ENCODE peak calls at places on chromosomes 5 and 9, in five cellular contexts. One of them, this sample, is unnamed.

GRCh38 chr9:121529237-121529987 is 29.8 kb upstream of the GGTA1 start:
- DNase-seq in kidney tubule cell: peak
- DNase-seq in left ventricle myocardium inferior: peak
- DNase-seq in H9: no peak
- DNase-seq in NCI-H460: no peak
- DNase-seq in this sample: no peak

GRCh38 chr9:81529556-81530193 is 159.7 kb downstream of the TLE1 start:
- DNase-seq in left ventricle myocardium inferior: no peak
- DNase-seq in kidney tubule cell: peak
- DNase-seq in NCI-H460: peak
- DNase-seq in H9: no peak
- DNase-seq in this sample: no peak

GRCh38 chr5:2848634-2849033 is 97.2 kb upstream of the IRX2 start:
- DNase-seq in kidney tubule cell: no peak
- DNase-seq in H9: no peak
- DNase-seq in NCI-H460: no peak
- DNase-seq in left ventricle myocardium inferior: no peak
- DNase-seq in this sample: no peak

GRCh38 chr9:87063246-87063645 is 115.9 kb upstream of the GAS1 start:
- DNase-seq in NCI-H460: no peak
- DNase-seq in H9: no peak
- DNase-seq in left ventricle myocardium inferior: no peak
- DNase-seq in kidney tubule cell: no peak
- DNase-seq in this sample: no peak

GRCh38 chr9:129869585-129870501 is 34.6 kb downstream of the USP20 start:
- DNase-seq in H9: peak
- DNase-seq in left ventricle myocardium inferior: no peak
- DNase-seq in kidney tubule cell: no peak
- DNase-seq in NCI-H460: no peak
- DNase-seq in this sample: no peak

GRCh38 chr5:57889558-57889957 is 406.9 kb upstream of the ACTBL2 start:
- DNase-seq in kidney tubule cell: peak
- DNase-seq in H9: no peak
- DNase-seq in left ventricle myocardium inferior: no peak
- DNase-seq in NCI-H460: peak
- DNase-seq in this sample: peak

GRCh38 chr9:21730899-21731298 is 71.5 kb upstream of the MTAP start:
- DNase-seq in left ventricle myocardium inferior: no peak
- DNase-seq in NCI-H460: no peak
- DNase-seq in H9: no peak
- DNase-seq in kidney tubule cell: no peak
- DNase-seq in this sample: no peak

GRCh38 chr5:146744358-146744757 is 134.2 kb downstream of the PPP2R2B start:
- DNase-seq in H9: no peak
- DNase-seq in left ventricle myocardium inferior: no peak
- DNase-seq in NCI-H460: no peak
- DNase-seq in kidney tubule cell: peak
- DNase-seq in this sample: no peak

GRCh38 chr9:22165144-22165543 is 156.0 kb upstream of the CDKN2B start:
- DNase-seq in H9: no peak
- DNase-seq in left ventricle myocardium inferior: no peak
- DNase-seq in NCI-H460: no peak
- DNase-seq in kidney tubule cell: no peak
- DNase-seq in this sample: no peak

GRCh38 chr5:37847978-37848425 is 8.2 kb upstream of the GDNF start:
- DNase-seq in H9: peak
- DNase-seq in kidney tubule cell: peak
- DNase-seq in NCI-H460: peak
- DNase-seq in left ventricle myocardium inferior: no peak
- DNase-seq in this sample: no peak

GRCh38 chr5:82182662-82183061 is 95.5 kb downstream of the RPS23 start:
- DNase-seq in NCI-H460: no peak
- DNase-seq in H9: no peak
- DNase-seq in left ventricle myocardium inferior: no peak
- DNase-seq in kidney tubule cell: no peak
- DNase-seq in this sample: no peak

GRCh38 chr9:114312513-114312875 is 10.4 kb upstream of the ORM1 start:
- DNase-seq in NCI-H460: no peak
- DNase-seq in H9: no peak
- DNase-seq in left ventricle myocardium inferior: no peak
- DNase-seq in kidney tubule cell: no peak
- DNase-seq in this sample: no peak

GRCh38 chr5:83724001-83724400 is 3.3 kb upstream of the HAPLN1 start:
- DNase-seq in H9: no peak
- DNase-seq in NCI-H460: no peak
- DNase-seq in kidney tubule cell: no peak
- DNase-seq in left ventricle myocardium inferior: no peak
- DNase-seq in this sample: no peak

GRCh38 chr5:39905356-39905755 is 480.6 kb upstream of the DAB2 start:
- DNase-seq in H9: no peak
- DNase-seq in kidney tubule cell: no peak
- DNase-seq in left ventricle myocardium inferior: no peak
- DNase-seq in NCI-H460: no peak
- DNase-seq in this sample: no peak

GRCh38 chr9:6641561-6641960 is 4.0 kb downstream of the GLDC start:
- DNase-seq in H9: no peak
- DNase-seq in kidney tubule cell: peak
- DNase-seq in NCI-H460: no peak
- DNase-seq in left ventricle myocardium inferior: no peak
- DNase-seq in this sample: no peak

GRCh38 chr9:34576593-34576935 is 13.0 kb downstream of the CNTFR start:
- DNase-seq in left ventricle myocardium inferior: no peak
- DNase-seq in NCI-H460: no peak
- DNase-seq in kidney tubule cell: no peak
- DNase-seq in H9: no peak
- DNase-seq in this sample: no peak

GRCh38 chr5:149731617-149732400 is 1.7 kb downstream of the PPARGC1B start:
- DNase-seq in H9: peak
- DNase-seq in NCI-H460: peak
- DNase-seq in kidney tubule cell: peak
- DNase-seq in left ventricle myocardium inferior: peak
- DNase-seq in this sample: peak

GRCh38 chr5:135012033-135012588 is 21.9 kb downstream of the PITX1 start:
- DNase-seq in kidney tubule cell: no peak
- DNase-seq in left ventricle myocardium inferior: no peak
- DNase-seq in H9: no peak
- DNase-seq in NCI-H460: no peak
- DNase-seq in this sample: no peak

GRCh38 chr9:131999692-132000551 is 79.7 kb downstream of the MED27 start:
- DNase-seq in H9: no peak
- DNase-seq in NCI-H460: no peak
- DNase-seq in left ventricle myocardium inferior: no peak
- DNase-seq in kidney tubule cell: peak
- DNase-seq in this sample: no peak

GRCh38 chr9:27460225-27461023 is 63.7 kb upstream of the IFNK start:
- DNase-seq in kidney tubule cell: peak
- DNase-seq in left ventricle myocardium inferior: no peak
- DNase-seq in NCI-H460: peak
- DNase-seq in H9: no peak
- DNase-seq in this sample: no peak

GRCh38 chr9:110891760-110892159 is 146.5 kb downstream of the LPAR1 start:
- DNase-seq in H9: no peak
- DNase-seq in kidney tubule cell: peak
- DNase-seq in left ventricle myocardium inferior: no peak
- DNase-seq in NCI-H460: no peak
- DNase-seq in this sample: no peak

GRCh38 chr9:112104401-112104800 is 70.7 kb downstream of the SUSD1 start:
- DNase-seq in H9: no peak
- DNase-seq in kidney tubule cell: no peak
- DNase-seq in left ventricle myocardium inferior: no peak
- DNase-seq in NCI-H460: no peak
- DNase-seq in this sample: no peak

GRCh38 chr9:129317179-129318011 is 139.3 kb upstream of the IER5L start:
- DNase-seq in kidney tubule cell: peak
- DNase-seq in left ventricle myocardium inferior: no peak
- DNase-seq in H9: no peak
- DNase-seq in NCI-H460: no peak
- DNase-seq in this sample: peak

GRCh38 chr5:41876678-41877077 is 6.5 kb upstream of the OXCT1 start:
- DNase-seq in H9: no peak
- DNase-seq in NCI-H460: no peak
- DNase-seq in kidney tubule cell: no peak
- DNase-seq in left ventricle myocardium inferior: no peak
- DNase-seq in this sample: no peak

GRCh38 chr5:7422262-7422661 is 26.3 kb downstream of the ADCY2 start:
- DNase-seq in left ventricle myocardium inferior: no peak
- DNase-seq in NCI-H460: no peak
- DNase-seq in kidney tubule cell: no peak
- DNase-seq in H9: no peak
- DNase-seq in this sample: no peak

GRCh38 chr9:93267091-93267541 is 83.2 kb downstream of the WNK2 start:
- DNase-seq in left ventricle myocardium inferior: no peak
- DNase-seq in H9: no peak
- DNase-seq in kidney tubule cell: no peak
- DNase-seq in NCI-H460: no peak
- DNase-seq in this sample: no peak

GRCh38 chr5:59416441-59416840 is 477.1 kb downstream of the PDE4D start:
- DNase-seq in kidney tubule cell: no peak
- DNase-seq in H9: no peak
- DNase-seq in NCI-H460: peak
- DNase-seq in left ventricle myocardium inferior: no peak
- DNase-seq in this sample: no peak

GRCh38 chr9:70053864-70054263 is 10.2 kb downstream of the MAMDC2 start:
- DNase-seq in H9: no peak
- DNase-seq in left ventricle myocardium inferior: no peak
- DNase-seq in NCI-H460: no peak
- DNase-seq in kidney tubule cell: peak
- DNase-seq in this sample: no peak

GRCh38 chr5:142753114-142753764 is 16.9 kb upstream of the ARHGAP26 start:
- DNase-seq in kidney tubule cell: peak
- DNase-seq in left ventricle myocardium inferior: peak
- DNase-seq in H9: no peak
- DNase-seq in NCI-H460: no peak
- DNase-seq in this sample: no peak

GRCh38 chr9:120396926-120397325 is 183.0 kb downstream of the CDK5RAP2 start:
- DNase-seq in H9: no peak
- DNase-seq in kidney tubule cell: no peak
- DNase-seq in left ventricle myocardium inferior: no peak
- DNase-seq in NCI-H460: no peak
- DNase-seq in this sample: no peak

GRCh38 chr9:16245756-16246440 is 624.6 kb downstream of the BNC2 start:
- DNase-seq in H9: peak
- DNase-seq in left ventricle myocardium inferior: no peak
- DNase-seq in NCI-H460: no peak
- DNase-seq in kidney tubule cell: peak
- DNase-seq in this sample: no peak

GRCh38 chr9:8627944-8628679 is 828.5 kb upstream of the DMAC1 start:
- DNase-seq in left ventricle myocardium inferior: no peak
- DNase-seq in NCI-H460: no peak
- DNase-seq in kidney tubule cell: no peak
- DNase-seq in H9: no peak
- DNase-seq in this sample: no peak

GRCh38 chr9:114430443-114430842 is 42.7 kb upstream of the AKNA start:
- DNase-seq in NCI-H460: no peak
- DNase-seq in left ventricle myocardium inferior: no peak
- DNase-seq in H9: peak
- DNase-seq in kidney tubule cell: peak
- DNase-seq in this sample: no peak

GRCh38 chr9:132808645-132809044 is 69.4 kb downstream of the AK8 start:
- DNase-seq in H9: no peak
- DNase-seq in NCI-H460: no peak
- DNase-seq in left ventricle myocardium inferior: no peak
- DNase-seq in kidney tubule cell: no peak
- DNase-seq in this sample: no peak

GRCh38 chr5:65820373-65820772 is 98.4 kb downstream of the NLN start:
- DNase-seq in H9: no peak
- DNase-seq in kidney tubule cell: no peak
- DNase-seq in left ventricle myocardium inferior: no peak
- DNase-seq in NCI-H460: no peak
- DNase-seq in this sample: no peak

GRCh38 chr5:1330146-1330846 is 14.6 kb downstream of the CLPTM1L start:
- DNase-seq in left ventricle myocardium inferior: no peak
- DNase-seq in H9: no peak
- DNase-seq in NCI-H460: no peak
- DNase-seq in kidney tubule cell: no peak
- DNase-seq in this sample: no peak

GRCh38 chr5:82018462-82018861 is 46.6 kb downstream of the ATG10 start:
- DNase-seq in kidney tubule cell: peak
- DNase-seq in NCI-H460: peak
- DNase-seq in H9: no peak
- DNase-seq in left ventricle myocardium inferior: no peak
- DNase-seq in this sample: peak

GRCh38 chr5:73032635-73033034 is 76.8 kb downstream of the FCHO2 start:
- DNase-seq in H9: no peak
- DNase-seq in left ventricle myocardium inferior: no peak
- DNase-seq in kidney tubule cell: no peak
- DNase-seq in NCI-H460: no peak
- DNase-seq in this sample: no peak